ENCODE peak calls at places on chromosomes 2 and 18, in seven cellular contexts. E is heart right ventricle, W is lower lobe of right lung, U is esophagus squamous epithelium, R is endodermal cell, B is suprapubic skin, N is IMR-90. Q is an unnamed sample.
A peak's percentile ranks its signal among the peaks of the same experiment; 100 is the strongest.

GRCh38 chr2:72887032-72887835 is at the start of gene SPR:
- DNase-seq in N (peak; percentile 40), B (peak; percentile 81), U (no peak), E (peak; percentile 84), R (peak; percentile 90), W (peak; percentile 88), Q (peak; percentile 80)

GRCh38 chr2:42788-43187 is 3.5 kb downstream of the FAM110C start:
- DNase-seq in R (no peak), N (no peak), U (no peak), E (no peak), B (no peak), W (no peak), Q (no peak)

GRCh38 chr2:43542285-43542933 is 53.4 kb downstream of the THADA start:
- DNase-seq in B (no peak), N (peak; percentile 68), U (no peak), W (no peak), E (no peak), R (no peak), Q (peak; percentile 65)

GRCh38 chr18:48066225-48066652 is 135.8 kb upstream of the SMAD2 start:
- DNase-seq in W (no peak), B (no peak), E (no peak), R (no peak), U (no peak), N (no peak), Q (no peak)

GRCh38 chr2:215427585-215427984 is 8.3 kb downstream of the FN1 start:
- DNase-seq in R (no peak), U (no peak), E (no peak), N (peak; percentile 18), W (no peak), B (no peak), Q (no peak)

GRCh38 chr2:239479471-239479870 is 78.7 kb upstream of the HDAC4 start:
- DNase-seq in B (no peak), N (no peak), E (no peak), W (no peak), R (no peak), U (no peak), Q (no peak)

GRCh38 chr2:241894056-241894641 is 24.6 kb downstream of the RTP5 start:
- DNase-seq in B (peak; percentile 61), N (no peak), E (no peak), W (peak; percentile 39), U (no peak), R (peak; percentile 51), Q (no peak)

GRCh38 chr2:216838146-216838545 is 21.7 kb downstream of the TNP1 start:
- DNase-seq in N (peak; percentile 70), E (peak; percentile 45), U (no peak), W (no peak), R (no peak), B (no peak), Q (no peak)

GRCh38 chr2:15675456-15676195 is 84.0 kb downstream of the DDX1 start:
- DNase-seq in E (no peak), U (no peak), N (no peak), W (no peak), B (no peak), R (no peak), Q (peak; percentile 38)

GRCh38 chr2:99420751-99421299 is 69.0 kb downstream of the REV1 start:
- DNase-seq in U (no peak), R (no peak), W (no peak), N (peak; percentile 78), B (no peak), E (no peak), Q (no peak)

GRCh38 chr18:8354304-8354703 is 254.9 kb upstream of the RAB12 start:
- DNase-seq in E (no peak), U (no peak), B (no peak), W (no peak), R (no peak), N (no peak), Q (no peak)

DNA sequence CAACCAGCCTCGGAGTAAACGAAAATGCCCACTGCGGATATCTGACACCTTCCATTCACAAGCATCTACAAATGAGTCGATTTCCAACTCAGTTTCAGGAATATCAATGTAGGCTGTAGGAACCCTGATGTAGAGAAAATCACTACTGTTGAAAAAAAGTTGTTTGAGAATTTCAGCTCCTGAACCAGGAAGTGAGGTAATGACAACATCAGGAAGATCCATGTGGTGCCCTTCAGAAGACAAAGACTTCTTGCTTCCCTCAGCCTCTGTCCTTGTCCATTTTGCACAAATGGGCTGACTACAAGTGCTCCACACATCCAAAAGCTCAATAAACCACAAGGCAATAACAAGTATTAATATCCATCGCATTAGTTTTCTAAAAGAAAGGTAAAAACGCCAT is 4.7 kb downstream of the DSEL start:
- DNase-seq in B (no peak), U (no peak), E (no peak), R (no peak), W (no peak), N (no peak), Q (no peak)
- H3K27ac ChIP-seq in B (no peak overlapping the region), U (no peak overlapping the region), E (no peak overlapping the region), R (no peak overlapping the region), W (no peak overlapping the region), N (no peak overlapping the region), Q (no peak overlapping the region)

DNA sequence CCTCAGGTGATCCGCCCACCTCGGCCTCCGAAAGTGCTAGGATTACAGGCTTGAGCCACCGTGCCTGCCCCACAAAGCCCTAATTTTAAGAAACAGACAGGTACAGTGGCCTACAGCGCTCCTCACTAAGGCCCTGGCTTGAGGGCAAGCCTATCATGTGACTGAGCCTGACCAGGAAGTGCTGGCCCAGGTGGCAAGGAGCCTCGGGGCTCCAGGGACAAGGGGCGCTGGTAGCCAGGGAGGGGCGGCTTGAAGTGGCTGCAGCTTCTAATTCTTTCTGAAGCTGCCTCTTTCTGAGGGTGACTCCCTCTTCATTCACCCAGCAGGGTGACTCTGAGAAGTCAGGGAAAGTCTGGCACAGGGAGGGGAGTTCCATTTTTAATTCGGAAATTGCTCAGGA is 115.8 kb downstream of the FAM210A start:
- DNase-seq in W (no peak), N (no peak), R (peak; percentile 47), E (no peak), B (no peak), U (no peak), Q (no peak)
- H3K4me3 ChIP-seq in W (peak overlapping the region; percentile 39), N (no peak overlapping the region), R (peak overlapping the region; percentile 37), E (peak overlapping the region; percentile 17), B (peak overlapping the region; percentile 41), U (no peak overlapping the region), Q (no peak overlapping the region)

DNA sequence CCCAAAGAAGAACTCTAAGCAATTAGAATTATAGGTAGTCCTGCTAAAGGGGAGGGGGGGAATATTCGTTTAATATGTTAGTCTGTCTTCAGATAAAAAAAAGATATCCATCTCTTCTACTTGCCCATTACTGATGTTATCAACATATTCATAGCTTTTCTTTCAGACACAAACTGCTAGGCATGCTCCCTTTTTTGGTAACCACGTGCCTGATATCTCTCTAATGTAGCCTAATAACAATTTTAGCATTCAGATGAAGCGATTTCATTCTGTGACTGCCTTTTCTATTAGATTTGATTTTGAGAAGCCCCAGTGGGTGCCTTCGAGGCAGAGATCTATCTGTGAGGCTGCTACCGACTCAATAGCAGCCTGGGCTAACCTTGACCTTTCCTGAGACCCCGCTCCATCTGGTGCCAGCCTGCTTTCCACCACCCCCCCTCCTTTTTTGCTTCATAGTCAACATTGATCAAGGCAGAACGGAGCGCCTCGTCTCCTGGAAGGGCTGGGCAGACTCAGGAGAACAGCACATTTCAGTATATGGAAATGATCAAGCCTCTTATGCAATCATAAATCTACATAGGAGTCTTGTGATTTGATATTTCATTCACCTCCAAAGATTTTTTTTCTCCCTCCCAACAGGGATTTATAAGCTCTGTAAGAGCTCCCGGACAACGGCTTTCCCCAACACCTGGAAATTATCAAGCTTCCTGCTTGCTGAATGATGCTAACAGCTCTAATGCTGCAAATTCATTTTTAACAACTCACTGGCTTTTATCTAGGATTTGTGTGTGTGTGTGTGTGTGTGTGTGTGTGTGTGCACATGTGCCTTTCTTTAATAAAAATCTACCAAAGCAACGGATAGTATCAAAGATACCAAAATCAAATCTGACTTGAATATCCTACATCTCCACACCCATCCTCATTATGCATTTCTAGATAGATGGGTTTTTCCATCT is 14.7 kb upstream of the BCL11A start:
- DNase-seq in E (no peak), B (no peak), W (no peak), R (no peak), U (no peak), N (no peak), Q (no peak)
- H3K27me3 ChIP-seq in E (peaks cover 96% of the 10 kb centered on the region), B (peaks cover 52% of the 10 kb centered on the region), W (peaks cover 83% of the 10 kb centered on the region), R (peaks cover 99% of the 10 kb centered on the region), U (peaks cover 26% of the 10 kb centered on the region), N (peaks cover 23% of the 10 kb centered on the region), Q (peaks cover 17% of the 10 kb centered on the region)

GRCh38 chr2:138658187-138658894 is 121.8 kb downstream of the NXPH2 start:
- DNase-seq in B (no peak), U (no peak), R (peak; percentile 52), W (no peak), N (no peak), E (no peak), Q (no peak)
- H3K27ac ChIP-seq in B (no peak overlapping the region), U (no peak overlapping the region), R (no peak overlapping the region), W (no peak overlapping the region), N (no peak overlapping the region), E (no peak overlapping the region), Q (no peak overlapping the region)

GRCh38 chr2:27992787-27993747 is 102.5 kb downstream of the BABAM2 start:
- DNase-seq in N (peak; percentile 78), U (no peak), W (no peak), R (no peak), B (no peak), E (no peak), Q (peak; percentile 31)
- H3K4me3 ChIP-seq in N (no peak overlapping the region), U (no peak overlapping the region), W (no peak overlapping the region), R (no peak overlapping the region), B (no peak overlapping the region), E (no peak overlapping the region), Q (no peak overlapping the region)

GRCh38 chr2:219488844-219489194 is 9.9 kb upstream of the GMPPA start:
- DNase-seq in W (no peak), N (no peak), R (no peak), B (no peak), E (no peak), U (no peak), Q (no peak)
- H3K27me3 ChIP-seq in W (peaks cover 80% of the 10 kb centered on the region), N (no peaks in the 10 kb centered on the region), R (peaks cover 59% of the 10 kb centered on the region), B (peaks cover 60% of the 10 kb centered on the region), E (peaks cover 57% of the 10 kb centered on the region), U (peaks cover 4% of the 10 kb centered on the region), Q (no peaks in the 10 kb centered on the region)

DNA sequence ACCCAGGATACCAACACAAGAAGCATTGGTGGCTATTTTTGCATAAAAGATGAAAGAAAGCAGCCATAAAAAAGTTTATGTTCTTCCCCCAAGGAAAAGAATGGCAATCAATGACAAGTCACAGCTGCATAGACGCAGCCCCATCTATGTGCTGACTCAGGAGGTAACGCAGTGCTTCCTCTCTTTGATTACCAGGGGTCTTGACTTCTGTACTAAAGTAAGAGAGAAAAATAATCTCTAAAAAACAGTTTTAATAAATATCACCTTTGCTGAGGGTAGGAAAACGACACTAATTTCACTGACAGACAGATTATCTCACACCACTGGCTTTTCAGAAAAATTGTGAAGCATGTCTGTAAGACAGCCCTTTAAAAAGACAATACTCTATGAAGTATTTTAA is 33.9 kb upstream of the EVA1A start:
- DNase-seq in B (no peak), W (no peak), U (no peak), E (no peak), N (no peak), R (no peak), Q (no peak)
- H3K27ac ChIP-seq in B (no peak overlapping the region), W (no peak overlapping the region), U (no peak overlapping the region), E (no peak overlapping the region), N (peak overlapping the region; percentile 75), R (no peak overlapping the region), Q (no peak overlapping the region)